ENCODE peak calls at places on chromosomes 7 and 10, in five cellular contexts. One of them, this sample, is unnamed. For H3K4me1 and H3K9me3, the result is how much of the 10 kb centered on the place peaks cover.

GRCh38 chr10:51117794-51118193 is 43.5 kb downstream of the PRKG1 start:
- DNase-seq in fibroblast of lung: no peak
- DNase-seq in tibial artery: no peak
- DNase-seq in colonic mucosa: no peak
- DNase-seq in SJSA1: no peak
- DNase-seq in this sample: no peak

GRCh38 chr7:106220307-106220706 is 64.5 kb downstream of the NAMPT start:
- DNase-seq in fibroblast of lung: no peak
- DNase-seq in tibial artery: no peak
- DNase-seq in colonic mucosa: no peak
- DNase-seq in SJSA1: no peak
- DNase-seq in this sample: no peak

GRCh38 chr10:106608101-106608500 is 556.4 kb downstream of the SORCS1 start:
- DNase-seq in fibroblast of lung: peak
- DNase-seq in tibial artery: no peak
- DNase-seq in colonic mucosa: no peak
- DNase-seq in SJSA1: no peak
- DNase-seq in this sample: no peak

GRCh38 chr7:50662996-50663395 is 97.8 kb upstream of the DDC start:
- DNase-seq in fibroblast of lung: no peak
- DNase-seq in tibial artery: no peak
- DNase-seq in colonic mucosa: no peak
- DNase-seq in SJSA1: peak
- DNase-seq in this sample: no peak

GRCh38 chr7:126690848-126691751 is 561.6 kb downstream of the GRM8 start:
- DNase-seq in fibroblast of lung: no peak
- DNase-seq in tibial artery: no peak
- DNase-seq in colonic mucosa: no peak
- DNase-seq in SJSA1: no peak
- DNase-seq in this sample: no peak

GRCh38 chr10:84076540-84077195 is 62.6 kb upstream of the GHITM start:
- DNase-seq in fibroblast of lung: peak
- DNase-seq in tibial artery: no peak
- DNase-seq in colonic mucosa: no peak
- DNase-seq in SJSA1: no peak
- DNase-seq in this sample: peak

GRCh38 chr10:4546500-4546899 is 279.5 kb upstream of the AKR1E2 start:
- DNase-seq in fibroblast of lung: peak
- DNase-seq in tibial artery: no peak
- DNase-seq in colonic mucosa: no peak
- DNase-seq in SJSA1: no peak
- DNase-seq in this sample: peak

GRCh38 chr7:7931626-7932025 is 37.0 kb upstream of the GLCCI1 start:
- DNase-seq in fibroblast of lung: no peak
- DNase-seq in tibial artery: no peak
- DNase-seq in colonic mucosa: no peak
- DNase-seq in SJSA1: no peak
- DNase-seq in this sample: no peak

GRCh38 chr10:88651131-88651541 is 13.1 kb upstream of the LIPF start:
- DNase-seq in fibroblast of lung: peak
- DNase-seq in tibial artery: no peak
- DNase-seq in colonic mucosa: no peak
- DNase-seq in SJSA1: peak
- DNase-seq in this sample: peak

GRCh38 chr10:21528452-21529235 is 3.2 kb upstream of the SKIDA1 start:
- DNase-seq in fibroblast of lung: peak
- DNase-seq in tibial artery: no peak
- DNase-seq in colonic mucosa: no peak
- DNase-seq in SJSA1: no peak
- DNase-seq in this sample: no peak

GRCh38 chr7:69776611-69777010 is 178.3 kb downstream of the AUTS2 start:
- DNase-seq in fibroblast of lung: peak
- DNase-seq in tibial artery: no peak
- DNase-seq in colonic mucosa: no peak
- DNase-seq in SJSA1: no peak
- DNase-seq in this sample: peak

GRCh38 chr10:86261470-86261869 is 105.1 kb downstream of the GRID1 start:
- DNase-seq in fibroblast of lung: no peak
- DNase-seq in tibial artery: no peak
- DNase-seq in colonic mucosa: no peak
- DNase-seq in SJSA1: peak
- DNase-seq in this sample: no peak

GRCh38 chr7:70614237-70614984 is 517.5 kb upstream of the GALNT17 start:
- DNase-seq in fibroblast of lung: peak
- DNase-seq in tibial artery: peak
- DNase-seq in colonic mucosa: peak
- DNase-seq in SJSA1: no peak
- DNase-seq in this sample: peak

GRCh38 chr7:149261321-149261828 is 621 bp upstream of the ZNF783 start:
- DNase-seq in fibroblast of lung: peak
- DNase-seq in tibial artery: no peak
- DNase-seq in colonic mucosa: no peak
- DNase-seq in SJSA1: no peak
- DNase-seq in this sample: peak

GRCh38 chr10:78578929-78579328 is 489.8 kb upstream of the ZMIZ1 start:
- DNase-seq in fibroblast of lung: peak
- DNase-seq in tibial artery: no peak
- DNase-seq in colonic mucosa: no peak
- DNase-seq in SJSA1: no peak
- DNase-seq in this sample: no peak

GRCh38 chr10:132921818-132922807 is 20.3 kb downstream of the CFAP46 start:
- DNase-seq in fibroblast of lung: no peak
- DNase-seq in tibial artery: no peak
- DNase-seq in colonic mucosa: no peak
- DNase-seq in SJSA1: no peak
- DNase-seq in this sample: no peak

GRCh38 chr7:152924238-152924637 is 164.7 kb downstream of the ACTR3B start:
- DNase-seq in fibroblast of lung: no peak
- DNase-seq in tibial artery: no peak
- DNase-seq in colonic mucosa: no peak
- DNase-seq in SJSA1: no peak
- DNase-seq in this sample: no peak

GRCh38 chr7:152924826-152925411 is 165.4 kb downstream of the ACTR3B start:
- DNase-seq in fibroblast of lung: no peak
- DNase-seq in tibial artery: no peak
- DNase-seq in colonic mucosa: no peak
- DNase-seq in SJSA1: no peak
- DNase-seq in this sample: no peak

GRCh38 chr7:152923711-152924110 is 164.2 kb downstream of the ACTR3B start:
- DNase-seq in fibroblast of lung: no peak
- DNase-seq in tibial artery: no peak
- DNase-seq in colonic mucosa: no peak
- DNase-seq in SJSA1: no peak
- DNase-seq in this sample: no peak

GRCh38 chr7:152922318-152923081 is 162.9 kb downstream of the ACTR3B start:
- DNase-seq in fibroblast of lung: no peak
- DNase-seq in tibial artery: no peak
- DNase-seq in colonic mucosa: no peak
- DNase-seq in SJSA1: no peak
- DNase-seq in this sample: no peak

DNA sequence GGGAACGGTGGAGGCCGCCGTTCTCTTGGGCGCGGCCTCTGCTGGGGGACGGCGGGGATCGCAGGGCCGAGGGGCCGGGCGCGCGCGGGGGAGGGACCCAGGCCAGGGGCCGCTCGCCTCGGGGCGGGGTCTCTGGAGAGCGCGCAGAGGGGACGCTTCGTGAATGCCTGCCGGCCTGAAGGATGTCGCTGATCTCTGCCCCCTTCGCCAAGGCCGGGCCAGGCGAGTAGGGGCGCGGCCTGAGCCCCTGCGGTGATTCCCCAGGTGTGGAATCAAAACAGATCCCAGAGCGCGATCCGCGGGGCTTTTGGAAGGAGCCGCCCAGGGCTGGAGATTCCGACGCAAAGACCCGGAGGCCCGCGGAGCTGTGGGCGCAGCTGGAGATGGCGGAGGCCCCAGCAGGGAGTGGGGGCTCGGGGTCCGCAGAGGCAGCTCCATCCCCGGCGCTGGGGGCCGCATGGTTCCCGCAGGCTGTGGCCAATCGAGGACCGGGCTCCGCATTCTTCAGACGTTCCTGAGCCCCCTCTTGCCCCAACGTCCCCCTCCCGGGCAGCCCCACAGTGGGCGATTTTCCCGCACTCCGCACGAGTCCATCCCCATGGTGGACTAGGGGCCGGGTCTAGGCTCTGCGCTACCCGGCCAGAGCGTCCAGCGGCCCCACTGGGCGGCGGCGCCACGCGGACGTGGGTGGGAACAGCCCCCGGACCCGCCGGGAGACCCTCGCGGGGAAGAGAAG is 166.0 kb downstream of the ACTR3B start:
- DNase-seq in fibroblast of lung: no peak
- DNase-seq in tibial artery: no peak
- DNase-seq in colonic mucosa: no peak
- DNase-seq in SJSA1: no peak
- DNase-seq in this sample: no peak
- H3K4me3 ChIP-seq in fibroblast of lung: no peak
- H3K4me3 ChIP-seq in tibial artery: peak
- H3K4me3 ChIP-seq in colonic mucosa: no peak
- H3K4me3 ChIP-seq in SJSA1: no peak
- H3K4me3 ChIP-seq in this sample: no peak

GRCh38 chr7:27929127-27929526 is 189.2 kb downstream of the TAX1BP1 start:
- DNase-seq in fibroblast of lung: no peak
- DNase-seq in tibial artery: no peak
- DNase-seq in colonic mucosa: no peak
- DNase-seq in SJSA1: no peak
- DNase-seq in this sample: no peak
- H3K4me1 ChIP-seq in fibroblast of lung: under half
- H3K4me1 ChIP-seq in tibial artery: under half
- H3K4me1 ChIP-seq in colonic mucosa: under half
- H3K4me1 ChIP-seq in SJSA1: under half
- H3K4me1 ChIP-seq in this sample: under half

GRCh38 chr7:2254429-2255144 is 12.6 kb downstream of the NUDT1 start:
- DNase-seq in fibroblast of lung: no peak
- DNase-seq in tibial artery: no peak
- DNase-seq in colonic mucosa: no peak
- DNase-seq in SJSA1: no peak
- DNase-seq in this sample: no peak

GRCh38 chr7:2257046-2257551 is 15.1 kb downstream of the NUDT1 start:
- DNase-seq in fibroblast of lung: no peak
- DNase-seq in tibial artery: no peak
- DNase-seq in colonic mucosa: no peak
- DNase-seq in SJSA1: no peak
- DNase-seq in this sample: no peak

GRCh38 chr7:2255145-2256139 is 13.4 kb downstream of the NUDT1 start:
- DNase-seq in fibroblast of lung: peak
- DNase-seq in tibial artery: no peak
- DNase-seq in colonic mucosa: no peak
- DNase-seq in SJSA1: no peak
- DNase-seq in this sample: no peak

GRCh38 chr7:2257651-2258050 is 15.6 kb downstream of the NUDT1 start:
- DNase-seq in fibroblast of lung: no peak
- DNase-seq in tibial artery: no peak
- DNase-seq in colonic mucosa: no peak
- DNase-seq in SJSA1: no peak
- DNase-seq in this sample: no peak

DNA sequence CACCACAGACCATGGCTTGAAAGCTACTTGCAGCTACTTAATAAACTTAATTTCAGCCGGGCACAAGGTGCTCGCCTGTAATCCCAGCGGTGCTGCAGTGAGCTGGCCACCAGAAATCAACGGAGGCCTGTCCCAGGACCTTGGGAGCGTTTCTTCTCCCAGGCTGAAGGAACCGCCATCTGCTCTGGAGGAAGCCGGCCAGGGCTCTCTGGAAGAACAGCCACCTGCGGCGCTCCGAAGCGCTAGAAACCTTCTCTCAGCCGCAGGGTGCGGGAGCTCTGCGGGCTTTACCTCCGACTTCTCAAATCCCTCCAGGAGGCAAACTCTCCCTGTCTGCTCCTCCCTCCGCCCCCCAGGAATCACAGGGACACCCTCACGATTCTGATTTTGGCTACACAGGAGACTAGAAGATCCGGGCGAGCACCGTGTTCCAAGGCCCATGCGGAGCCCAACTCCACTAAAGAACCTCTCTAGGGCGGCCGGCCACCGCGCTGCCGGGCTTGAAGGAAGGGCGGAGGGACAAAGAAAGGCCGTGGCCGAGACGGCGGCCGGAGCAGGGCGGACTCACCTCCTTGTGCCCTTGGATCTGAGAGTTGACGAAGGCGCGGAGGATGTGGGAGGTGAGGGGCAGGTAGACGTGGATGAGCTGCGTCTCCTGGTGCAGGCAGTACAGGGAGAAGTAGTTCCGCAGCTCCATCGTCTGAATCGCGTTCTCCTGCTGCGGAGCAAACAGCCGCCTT is 14.4 kb downstream of the NUDT1 start:
- DNase-seq in fibroblast of lung: no peak
- DNase-seq in tibial artery: no peak
- DNase-seq in colonic mucosa: no peak
- DNase-seq in SJSA1: no peak
- DNase-seq in this sample: no peak
- H3K9me3 ChIP-seq in fibroblast of lung: under half
- H3K9me3 ChIP-seq in tibial artery: under half
- H3K9me3 ChIP-seq in colonic mucosa: under half
- H3K9me3 ChIP-seq in SJSA1: under half
- H3K9me3 ChIP-seq in this sample: under half

GRCh38 chr7:6576024-6576866 is 1.0 kb upstream of the ZDHHC4 start:
- DNase-seq in fibroblast of lung: no peak
- DNase-seq in tibial artery: no peak
- DNase-seq in colonic mucosa: peak
- DNase-seq in SJSA1: no peak
- DNase-seq in this sample: no peak

GRCh38 chr7:6578114-6579084 is 1.1 kb downstream of the ZDHHC4 start:
- DNase-seq in fibroblast of lung: peak
- DNase-seq in tibial artery: no peak
- DNase-seq in colonic mucosa: no peak
- DNase-seq in SJSA1: no peak
- DNase-seq in this sample: no peak

GRCh38 chr7:6579446-6579845 is 2.2 kb downstream of the ZDHHC4 start:
- DNase-seq in fibroblast of lung: peak
- DNase-seq in tibial artery: no peak
- DNase-seq in colonic mucosa: no peak
- DNase-seq in SJSA1: no peak
- DNase-seq in this sample: peak

GRCh38 chr7:6577369-6578113 is at the start of gene ZDHHC4:
- DNase-seq in fibroblast of lung: peak
- DNase-seq in tibial artery: peak
- DNase-seq in colonic mucosa: peak
- DNase-seq in SJSA1: peak
- DNase-seq in this sample: peak

DNA sequence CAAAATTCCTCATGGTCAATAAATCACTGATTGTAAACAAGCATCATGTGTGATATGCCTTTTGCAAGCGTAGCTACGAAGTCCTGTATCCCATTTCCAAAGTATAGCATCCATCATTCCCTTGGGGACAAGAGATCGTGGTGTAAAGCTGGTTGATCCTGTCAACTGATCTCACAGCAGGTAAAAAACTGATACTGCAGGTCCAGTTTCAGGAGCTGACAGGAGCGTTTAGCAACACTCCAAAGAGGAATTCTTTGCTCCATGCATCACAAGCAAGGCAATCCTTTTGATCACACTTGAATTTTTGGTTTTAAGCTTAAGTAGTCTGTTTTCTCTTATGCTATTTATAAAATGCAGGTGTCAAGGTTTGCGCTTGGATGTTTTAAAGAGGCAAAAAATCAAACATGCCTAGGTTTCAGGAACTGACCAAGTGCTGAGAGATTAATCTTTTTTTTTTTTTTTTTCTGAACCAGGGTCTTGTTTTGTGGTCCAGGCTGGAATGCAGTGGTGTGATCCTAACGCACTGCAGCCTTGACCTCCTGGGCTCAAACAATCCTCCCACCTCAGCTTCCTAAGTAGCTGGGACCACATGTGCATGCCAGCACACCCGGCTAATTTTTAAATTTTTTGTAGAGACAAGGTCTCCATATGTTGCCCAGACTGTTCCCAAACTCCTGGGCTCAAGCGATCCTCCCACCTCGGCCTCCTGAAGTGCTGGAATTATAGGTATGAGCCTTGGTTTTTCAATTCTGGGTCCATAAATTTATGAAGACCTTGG is 1.8 kb upstream of the ZDHHC4 start:
- DNase-seq in fibroblast of lung: no peak
- DNase-seq in tibial artery: no peak
- DNase-seq in colonic mucosa: no peak
- DNase-seq in SJSA1: no peak
- DNase-seq in this sample: no peak
- H3K4me3 ChIP-seq in fibroblast of lung: no peak
- H3K4me3 ChIP-seq in tibial artery: no peak
- H3K4me3 ChIP-seq in colonic mucosa: no peak
- H3K4me3 ChIP-seq in SJSA1: no peak
- H3K4me3 ChIP-seq in this sample: no peak